ENCODE peak calls at places on chromosomes 13 and 19, in five cellular contexts. M is neuronal stem cell, U is NCI-H1694 treated with DMSO at 0.1 percent for 48 hours, N is RKO, O is NCI-H1048. Z is an unnamed sample.

GRCh38 chr19:32773126-32773525 is 53.6 kb downstream of the TDRD12 start:
- DNase-seq in O (no peak), M (no peak), U (no peak), N (no peak), Z (peak)

GRCh38 chr19:46601318-46602224 is at the start of gene CALM3:
- DNase-seq in U (no peak), M (no peak), N (peak), O (no peak), Z (no peak)

GRCh38 chr13:107845911-107846310 is 369.4 kb downstream of the LIG4 start:
- DNase-seq in N (no peak), M (no peak), U (no peak), O (no peak), Z (no peak)

GRCh38 chr13:30388401-30389283 is 33.7 kb upstream of the UBE2L5 start:
- DNase-seq in M (no peak), U (no peak), N (no peak), O (no peak), Z (no peak)

GRCh38 chr19:47700934-47701716 is 12.1 kb upstream of the EHD2 start:
- DNase-seq in O (no peak), U (no peak), M (no peak), N (no peak), Z (no peak)

GRCh38 chr13:111791131-111791530 is 275.8 kb upstream of the SOX1 start:
- DNase-seq in M (no peak), O (no peak), U (no peak), N (no peak), Z (no peak)

GRCh38 chr13:29969286-29969685 is 118.9 kb upstream of the UBL3 start:
- DNase-seq in O (no peak), M (no peak), N (peak), U (no peak), Z (no peak)

GRCh38 chr19:4044927-4045557 is 21.7 kb downstream of the ZBTB7A start:
- DNase-seq in U (no peak), N (no peak), M (no peak), O (no peak), Z (no peak)

GRCh38 chr13:26941345-26942174 is 181.0 kb upstream of the GPR12 start:
- DNase-seq in O (no peak), U (no peak), M (no peak), N (peak), Z (no peak)

Z was measured in NCI-H524.